ENCODE peak calls at places on chromosomes 4 and X, in ten cellular contexts. One of them, this sample, is unnamed.
A peak's percentile ranks its signal among the peaks of the same experiment; 100 is the strongest.

GRCh38 chr4:15161439-15161838 is 159.2 kb downstream of the CPEB2 start:
- ATAC-seq in A549: no peak
- ATAC-seq in RWPE2: no peak
- ATAC-seq in stimulated activated memory B cell treated with anti-CD40 and anti-IgM and Interleukin-4, amounts not matched to agents 10 μg/mL and 1 μg/mL and 100 μg/mL, for 72 hours: no peak
- ATAC-seq in T-cell: no peak
- ATAC-seq in left ventricle myocardium superior: no peak
- ATAC-seq in lung: no peak
- ATAC-seq in Right ventricle myocardium inferior: no peak
- ATAC-seq in activated CD8-positive, alpha-beta memory T cell treated with anti-CD3 and anti-CD28 coated beads, Interleukin-2, amount 10 ng/mL, durations not matched to agents 7 days and 5 days: no peak
- ATAC-seq in right lobe of liver: no peak
- ATAC-seq in this sample: no peak

GRCh38 chr4:183906736-183907651 is 1.9 kb downstream of the STOX2 start:
- ATAC-seq in A549: no peak
- ATAC-seq in RWPE2: no peak
- ATAC-seq in stimulated activated memory B cell treated with anti-CD40 and anti-IgM and Interleukin-4, amounts not matched to agents 10 μg/mL and 1 μg/mL and 100 μg/mL, for 72 hours: no peak
- ATAC-seq in T-cell: no peak
- ATAC-seq in left ventricle myocardium superior: peak; percentile 2
- ATAC-seq in lung: no peak
- ATAC-seq in Right ventricle myocardium inferior: no peak
- ATAC-seq in activated CD8-positive, alpha-beta memory T cell treated with anti-CD3 and anti-CD28 coated beads, Interleukin-2, amount 10 ng/mL, durations not matched to agents 7 days and 5 days: no peak
- ATAC-seq in right lobe of liver: peak; percentile 1
- ATAC-seq in this sample: peak; percentile 8

GRCh38 chr4:150248181-150248580 is 169.9 kb downstream of the DCLK2 start:
- ATAC-seq in A549: peak; percentile 27
- ATAC-seq in RWPE2: peak; percentile 76
- ATAC-seq in stimulated activated memory B cell treated with anti-CD40 and anti-IgM and Interleukin-4, amounts not matched to agents 10 μg/mL and 1 μg/mL and 100 μg/mL, for 72 hours: no peak
- ATAC-seq in T-cell: no peak
- ATAC-seq in left ventricle myocardium superior: no peak
- ATAC-seq in lung: no peak
- ATAC-seq in Right ventricle myocardium inferior: no peak
- ATAC-seq in activated CD8-positive, alpha-beta memory T cell treated with anti-CD3 and anti-CD28 coated beads, Interleukin-2, amount 10 ng/mL, durations not matched to agents 7 days and 5 days: no peak
- ATAC-seq in right lobe of liver: no peak
- ATAC-seq in this sample: no peak

GRCh38 chrX:23504895-23505294 is 162.4 kb upstream of the PRDX4 start:
- ATAC-seq in A549: no peak
- ATAC-seq in RWPE2: no peak
- ATAC-seq in stimulated activated memory B cell treated with anti-CD40 and anti-IgM and Interleukin-4, amounts not matched to agents 10 μg/mL and 1 μg/mL and 100 μg/mL, for 72 hours: no peak
- ATAC-seq in T-cell: no peak
- ATAC-seq in left ventricle myocardium superior: peak; percentile 80
- ATAC-seq in lung: no peak
- ATAC-seq in Right ventricle myocardium inferior: peak; percentile 72
- ATAC-seq in activated CD8-positive, alpha-beta memory T cell treated with anti-CD3 and anti-CD28 coated beads, Interleukin-2, amount 10 ng/mL, durations not matched to agents 7 days and 5 days: no peak
- ATAC-seq in right lobe of liver: no peak
- ATAC-seq in this sample: no peak

GRCh38 chr4:165402375-165402774 is 23.6 kb downstream of the CPE start:
- ATAC-seq in A549: no peak
- ATAC-seq in RWPE2: no peak
- ATAC-seq in stimulated activated memory B cell treated with anti-CD40 and anti-IgM and Interleukin-4, amounts not matched to agents 10 μg/mL and 1 μg/mL and 100 μg/mL, for 72 hours: no peak
- ATAC-seq in T-cell: no peak
- ATAC-seq in left ventricle myocardium superior: no peak
- ATAC-seq in lung: no peak
- ATAC-seq in Right ventricle myocardium inferior: no peak
- ATAC-seq in activated CD8-positive, alpha-beta memory T cell treated with anti-CD3 and anti-CD28 coated beads, Interleukin-2, amount 10 ng/mL, durations not matched to agents 7 days and 5 days: no peak
- ATAC-seq in right lobe of liver: no peak
- ATAC-seq in this sample: no peak

GRCh38 chr4:158193171-158193749 is 17.0 kb upstream of the TMEM144 start:
- ATAC-seq in A549: peak; percentile 74
- ATAC-seq in RWPE2: peak; percentile 49
- ATAC-seq in stimulated activated memory B cell treated with anti-CD40 and anti-IgM and Interleukin-4, amounts not matched to agents 10 μg/mL and 1 μg/mL and 100 μg/mL, for 72 hours: no peak
- ATAC-seq in T-cell: no peak
- ATAC-seq in left ventricle myocardium superior: peak; percentile 70
- ATAC-seq in lung: no peak
- ATAC-seq in Right ventricle myocardium inferior: no peak
- ATAC-seq in activated CD8-positive, alpha-beta memory T cell treated with anti-CD3 and anti-CD28 coated beads, Interleukin-2, amount 10 ng/mL, durations not matched to agents 7 days and 5 days: no peak
- ATAC-seq in right lobe of liver: peak; percentile 80
- ATAC-seq in this sample: peak; percentile 59

GRCh38 chr4:23942491-23942890 is 52.6 kb upstream of the PPARGC1A start:
- ATAC-seq in A549: no peak
- ATAC-seq in RWPE2: no peak
- ATAC-seq in stimulated activated memory B cell treated with anti-CD40 and anti-IgM and Interleukin-4, amounts not matched to agents 10 μg/mL and 1 μg/mL and 100 μg/mL, for 72 hours: no peak
- ATAC-seq in T-cell: no peak
- ATAC-seq in left ventricle myocardium superior: no peak
- ATAC-seq in lung: no peak
- ATAC-seq in Right ventricle myocardium inferior: no peak
- ATAC-seq in activated CD8-positive, alpha-beta memory T cell treated with anti-CD3 and anti-CD28 coated beads, Interleukin-2, amount 10 ng/mL, durations not matched to agents 7 days and 5 days: no peak
- ATAC-seq in right lobe of liver: no peak
- ATAC-seq in this sample: no peak

GRCh38 chr4:183443609-183444148 is 757 bp upstream of the CDKN2AIP start:
- ATAC-seq in A549: no peak
- ATAC-seq in RWPE2: peak; percentile 26
- ATAC-seq in stimulated activated memory B cell treated with anti-CD40 and anti-IgM and Interleukin-4, amounts not matched to agents 10 μg/mL and 1 μg/mL and 100 μg/mL, for 72 hours: no peak
- ATAC-seq in T-cell: peak; percentile 18
- ATAC-seq in left ventricle myocardium superior: peak; percentile 60
- ATAC-seq in lung: peak; percentile 10
- ATAC-seq in Right ventricle myocardium inferior: no peak
- ATAC-seq in activated CD8-positive, alpha-beta memory T cell treated with anti-CD3 and anti-CD28 coated beads, Interleukin-2, amount 10 ng/mL, durations not matched to agents 7 days and 5 days: no peak
- ATAC-seq in right lobe of liver: peak; percentile 58
- ATAC-seq in this sample: peak; percentile 57

GRCh38 chrX:42752730-42753129 is 25.2 kb downstream of the PPP1R2C start:
- ATAC-seq in A549: no peak
- ATAC-seq in RWPE2: no peak
- ATAC-seq in stimulated activated memory B cell treated with anti-CD40 and anti-IgM and Interleukin-4, amounts not matched to agents 10 μg/mL and 1 μg/mL and 100 μg/mL, for 72 hours: no peak
- ATAC-seq in T-cell: no peak
- ATAC-seq in left ventricle myocardium superior: no peak
- ATAC-seq in lung: no peak
- ATAC-seq in Right ventricle myocardium inferior: no peak
- ATAC-seq in activated CD8-positive, alpha-beta memory T cell treated with anti-CD3 and anti-CD28 coated beads, Interleukin-2, amount 10 ng/mL, durations not matched to agents 7 days and 5 days: no peak
- ATAC-seq in right lobe of liver: peak; percentile 16
- ATAC-seq in this sample: no peak

GRCh38 chrX:50594788-50595187 is 124.2 kb upstream of the DGKK start:
- ATAC-seq in A549: no peak
- ATAC-seq in RWPE2: no peak
- ATAC-seq in stimulated activated memory B cell treated with anti-CD40 and anti-IgM and Interleukin-4, amounts not matched to agents 10 μg/mL and 1 μg/mL and 100 μg/mL, for 72 hours: no peak
- ATAC-seq in T-cell: no peak
- ATAC-seq in left ventricle myocardium superior: peak; percentile 37
- ATAC-seq in lung: no peak
- ATAC-seq in Right ventricle myocardium inferior: no peak
- ATAC-seq in activated CD8-positive, alpha-beta memory T cell treated with anti-CD3 and anti-CD28 coated beads, Interleukin-2, amount 10 ng/mL, durations not matched to agents 7 days and 5 days: no peak
- ATAC-seq in right lobe of liver: no peak
- ATAC-seq in this sample: no peak

This sample was measured in SK-N-SH treated with all-trans-retinoic acid at 6 μM for 48 hours.